ENCODE peak calls at places on chromosomes 4 and X, in eight cellular contexts. One of them, this sample, is unnamed.

GRCh38 chr4:19583827-19584569 is 667.7 kb upstream of the SLIT2 start:
- DNase-seq in tibial nerve: no peak
- DNase-seq in neural progenitor cell: no peak
- DNase-seq in cardiac fibroblast: peak
- DNase-seq in lower lobe of right lung: no peak
- DNase-seq in tibial artery: no peak
- DNase-seq in fibroblast of mammary gland: peak
- DNase-seq in lower leg skin: no peak
- DNase-seq in this sample: no peak

GRCh38 chrX:1468250-1468772 is 15.6 kb upstream of the ASMTL start:
- DNase-seq in neural progenitor cell: no peak
- DNase-seq in fibroblast of mammary gland: peak
- DNase-seq in lower leg skin: peak
- DNase-seq in tibial nerve: no peak
- DNase-seq in lower lobe of right lung: no peak
- DNase-seq in tibial artery: peak
- DNase-seq in cardiac fibroblast: peak
- DNase-seq in this sample: no peak

GRCh38 chr4:15659768-15660394 is 4.7 kb upstream of the FBXL5 start:
- DNase-seq in lower leg skin: no peak
- DNase-seq in cardiac fibroblast: peak
- DNase-seq in tibial nerve: peak
- DNase-seq in fibroblast of mammary gland: peak
- DNase-seq in neural progenitor cell: no peak
- DNase-seq in lower lobe of right lung: no peak
- DNase-seq in tibial artery: no peak
- DNase-seq in this sample: peak

GRCh38 chr4:82525287-82525898 is 36.4 kb downstream of the TMEM150C start:
- DNase-seq in lower leg skin: no peak
- DNase-seq in tibial artery: no peak
- DNase-seq in fibroblast of mammary gland: no peak
- DNase-seq in cardiac fibroblast: no peak
- DNase-seq in neural progenitor cell: no peak
- DNase-seq in lower lobe of right lung: no peak
- DNase-seq in tibial nerve: no peak
- DNase-seq in this sample: no peak

GRCh38 chrX:124726881-124727280 is 380.5 kb downstream of the SH2D1A start:
- DNase-seq in tibial nerve: no peak
- DNase-seq in lower lobe of right lung: no peak
- DNase-seq in neural progenitor cell: no peak
- DNase-seq in cardiac fibroblast: no peak
- DNase-seq in fibroblast of mammary gland: no peak
- DNase-seq in lower leg skin: no peak
- DNase-seq in tibial artery: no peak
- DNase-seq in this sample: no peak

GRCh38 chr4:141180991-141181760 is 39.5 kb upstream of the ZNF330 start:
- DNase-seq in tibial nerve: no peak
- DNase-seq in lower lobe of right lung: no peak
- DNase-seq in tibial artery: no peak
- DNase-seq in cardiac fibroblast: no peak
- DNase-seq in fibroblast of mammary gland: no peak
- DNase-seq in lower leg skin: no peak
- DNase-seq in neural progenitor cell: no peak
- DNase-seq in this sample: no peak

GRCh38 chrX:126799059-126799458 is 20.5 kb upstream of the PRR32 start:
- DNase-seq in cardiac fibroblast: no peak
- DNase-seq in lower leg skin: no peak
- DNase-seq in fibroblast of mammary gland: no peak
- DNase-seq in tibial nerve: no peak
- DNase-seq in lower lobe of right lung: no peak
- DNase-seq in neural progenitor cell: no peak
- DNase-seq in tibial artery: no peak
- DNase-seq in this sample: no peak

GRCh38 chrX:33725556-33726232 is 406.4 kb downstream of the FAM47A start:
- DNase-seq in neural progenitor cell: peak
- DNase-seq in cardiac fibroblast: no peak
- DNase-seq in tibial nerve: no peak
- DNase-seq in lower leg skin: no peak
- DNase-seq in lower lobe of right lung: peak
- DNase-seq in fibroblast of mammary gland: no peak
- DNase-seq in tibial artery: no peak
- DNase-seq in this sample: peak

GRCh38 chr4:118712872-118713271 is 27.7 kb downstream of the METTL14 start:
- DNase-seq in lower lobe of right lung: no peak
- DNase-seq in tibial nerve: no peak
- DNase-seq in lower leg skin: no peak
- DNase-seq in cardiac fibroblast: no peak
- DNase-seq in tibial artery: no peak
- DNase-seq in neural progenitor cell: no peak
- DNase-seq in fibroblast of mammary gland: peak
- DNase-seq in this sample: no peak

GRCh38 chr4:182143822-182144620 is 99.2 kb upstream of the TENM3 start:
- DNase-seq in lower leg skin: no peak
- DNase-seq in neural progenitor cell: peak
- DNase-seq in tibial artery: no peak
- DNase-seq in fibroblast of mammary gland: peak
- DNase-seq in lower lobe of right lung: no peak
- DNase-seq in cardiac fibroblast: peak
- DNase-seq in tibial nerve: no peak
- DNase-seq in this sample: peak

GRCh38 chr4:182141623-182142022 is 101.6 kb upstream of the TENM3 start:
- DNase-seq in cardiac fibroblast: no peak
- DNase-seq in neural progenitor cell: no peak
- DNase-seq in lower lobe of right lung: no peak
- DNase-seq in lower leg skin: no peak
- DNase-seq in fibroblast of mammary gland: no peak
- DNase-seq in tibial artery: no peak
- DNase-seq in tibial nerve: no peak
- DNase-seq in this sample: no peak

GRCh38 chr4:182141046-182141445 is 102.2 kb upstream of the TENM3 start:
- DNase-seq in fibroblast of mammary gland: no peak
- DNase-seq in neural progenitor cell: peak
- DNase-seq in lower lobe of right lung: no peak
- DNase-seq in cardiac fibroblast: no peak
- DNase-seq in lower leg skin: no peak
- DNase-seq in tibial nerve: no peak
- DNase-seq in tibial artery: no peak
- DNase-seq in this sample: no peak

GRCh38 chr4:182143086-182143821 is 99.9 kb upstream of the TENM3 start:
- DNase-seq in tibial nerve: no peak
- DNase-seq in neural progenitor cell: peak
- DNase-seq in lower leg skin: no peak
- DNase-seq in tibial artery: no peak
- DNase-seq in lower lobe of right lung: no peak
- DNase-seq in cardiac fibroblast: peak
- DNase-seq in fibroblast of mammary gland: peak
- DNase-seq in this sample: no peak

GRCh38 chr4:182142146-182143085 is 100.8 kb upstream of the TENM3 start:
- DNase-seq in cardiac fibroblast: peak
- DNase-seq in neural progenitor cell: peak
- DNase-seq in tibial artery: no peak
- DNase-seq in fibroblast of mammary gland: peak
- DNase-seq in lower lobe of right lung: no peak
- DNase-seq in lower leg skin: no peak
- DNase-seq in tibial nerve: no peak
- DNase-seq in this sample: peak
- H3K4me3 ChIP-seq in cardiac fibroblast: peak
- H3K4me3 ChIP-seq in neural progenitor cell: peak
- H3K4me3 ChIP-seq in tibial artery: peak
- H3K4me3 ChIP-seq in fibroblast of mammary gland: peak
- H3K4me3 ChIP-seq in lower lobe of right lung: peak
- H3K4me3 ChIP-seq in lower leg skin: no peak
- H3K4me3 ChIP-seq in tibial nerve: peak
- H3K4me3 ChIP-seq in this sample: peak

DNA sequence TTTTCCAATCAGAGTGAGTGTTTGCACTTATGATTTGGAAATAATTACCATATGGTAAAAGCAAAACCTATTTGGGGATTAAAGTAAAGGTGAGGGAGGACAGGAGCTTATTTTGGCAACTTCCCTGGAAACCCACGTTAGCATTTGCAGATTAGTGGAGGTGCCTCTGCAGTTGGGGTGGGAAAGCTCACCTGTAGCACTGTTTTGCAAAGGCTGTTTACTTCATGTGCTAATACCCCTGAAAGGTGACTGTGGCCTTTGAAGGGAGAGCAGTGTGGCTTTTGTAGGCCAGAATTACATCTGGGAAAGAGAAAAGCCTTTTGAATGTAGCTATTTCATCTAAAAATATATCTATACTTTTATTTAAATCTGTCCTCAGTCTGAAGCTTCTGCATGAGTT is 9.4 kb downstream of the SUPT20HL1 start:
- DNase-seq in lower lobe of right lung: no peak
- DNase-seq in cardiac fibroblast: no peak
- DNase-seq in fibroblast of mammary gland: no peak
- DNase-seq in tibial artery: no peak
- DNase-seq in tibial nerve: no peak
- DNase-seq in neural progenitor cell: no peak
- DNase-seq in lower leg skin: no peak
- DNase-seq in this sample: no peak
- TF ChIP-seq CTCF in lower lobe of right lung: no peak
- TF ChIP-seq CTCF in cardiac fibroblast: no peak
- TF ChIP-seq CTCF in fibroblast of mammary gland: no peak
- TF ChIP-seq CTCF in tibial artery: no peak
- TF ChIP-seq CTCF in tibial nerve: no peak
- TF ChIP-seq CTCF in neural progenitor cell: no peak
- TF ChIP-seq CTCF in lower leg skin: no peak
- TF ChIP-seq CTCF in this sample: no peak

GRCh38 chr4:85929926-85930325 is 429.9 kb downstream of the MAPK10 start:
- DNase-seq in fibroblast of mammary gland: no peak
- DNase-seq in lower lobe of right lung: peak
- DNase-seq in tibial artery: no peak
- DNase-seq in tibial nerve: no peak
- DNase-seq in neural progenitor cell: peak
- DNase-seq in cardiac fibroblast: no peak
- DNase-seq in lower leg skin: no peak
- DNase-seq in this sample: no peak
- H3K4me3 ChIP-seq in fibroblast of mammary gland: no peak
- H3K4me3 ChIP-seq in lower lobe of right lung: peak
- H3K4me3 ChIP-seq in tibial artery: no peak
- H3K4me3 ChIP-seq in tibial nerve: no peak
- H3K4me3 ChIP-seq in neural progenitor cell: peak
- H3K4me3 ChIP-seq in cardiac fibroblast: no peak
- H3K4me3 ChIP-seq in lower leg skin: no peak
- H3K4me3 ChIP-seq in this sample: no peak

GRCh38 chrX:121307441-121307840 is 260.0 kb downstream of the GLUD2 start:
- DNase-seq in cardiac fibroblast: peak
- DNase-seq in tibial nerve: no peak
- DNase-seq in lower lobe of right lung: no peak
- DNase-seq in tibial artery: no peak
- DNase-seq in fibroblast of mammary gland: peak
- DNase-seq in lower leg skin: no peak
- DNase-seq in neural progenitor cell: no peak
- DNase-seq in this sample: peak
- TF ChIP-seq CTCF in cardiac fibroblast: no peak
- TF ChIP-seq CTCF in tibial nerve: no peak
- TF ChIP-seq CTCF in lower lobe of right lung: no peak
- TF ChIP-seq CTCF in tibial artery: no peak
- TF ChIP-seq CTCF in fibroblast of mammary gland: no peak
- TF ChIP-seq CTCF in lower leg skin: no peak
- TF ChIP-seq CTCF in neural progenitor cell: no peak
- TF ChIP-seq CTCF in this sample: no peak

GRCh38 chrX:15244421-15244820 is 25.5 kb downstream of the ASB9 start:
- DNase-seq in tibial artery: no peak
- DNase-seq in fibroblast of mammary gland: no peak
- DNase-seq in neural progenitor cell: no peak
- DNase-seq in cardiac fibroblast: no peak
- DNase-seq in lower leg skin: no peak
- DNase-seq in tibial nerve: no peak
- DNase-seq in lower lobe of right lung: no peak
- DNase-seq in this sample: no peak
- H3K4me3 ChIP-seq in tibial artery: no peak
- H3K4me3 ChIP-seq in fibroblast of mammary gland: no peak
- H3K4me3 ChIP-seq in neural progenitor cell: no peak
- H3K4me3 ChIP-seq in cardiac fibroblast: no peak
- H3K4me3 ChIP-seq in lower leg skin: no peak
- H3K4me3 ChIP-seq in tibial nerve: no peak
- H3K4me3 ChIP-seq in lower lobe of right lung: no peak
- H3K4me3 ChIP-seq in this sample: no peak

This sample was measured in fibroblast of villous mesenchyme.